ENCODE peak calls at places on chromosomes 2 and 18, in ten cellular contexts. A is fibroblast of the conjunctiva; P is pancreas; G is keratinocyte; K is H4; M is stimulated activated CD4-positive, alpha-beta T cell treated with anti-CD3 and anti-CD28 coated beads, Interleukin-1b, Interleukin-23, amount 100 ng/mL, for 1 hour; W is T follicular helper cell; X is GM12865; B is activated CD8-positive, alpha-beta T cell treated with anti-CD3 and anti-CD28 coated beads, Interleukin-2, amount 10 ng/mL, durations not matched to agents 7 days and 5 days; I is aorta. S is an unnamed sample.

GRCh38 chr18:2451556-2451955 is 119.7 kb downstream of the METTL4 start:
- DNase-seq in P (no peak), A (no peak), G (no peak), X (no peak), B (no peak), M (no peak), K (no peak), I (no peak), W (no peak), S (peak)

GRCh38 chr2:204881519-204882111 is 336.3 kb downstream of the PARD3B start:
- DNase-seq in K (no peak), A (no peak), X (no peak), G (no peak), M (no peak), P (no peak), B (peak), I (no peak), W (no peak), S (no peak)

GRCh38 chr2:241701155-241701404 is 759 bp upstream of the ING5 start:
- DNase-seq in X (no peak), G (no peak), P (no peak), K (peak), I (no peak), A (peak), W (no peak), B (no peak), M (no peak), S (peak)

GRCh38 chr2:1680222-1681016 is 63.9 kb downstream of the PXDN start:
- DNase-seq in A (no peak), I (no peak), M (no peak), B (no peak), G (no peak), P (no peak), K (no peak), X (no peak), W (no peak), S (no peak)

GRCh38 chr2:207241198-207241597 is 75.5 kb upstream of the KLF7 start:
- DNase-seq in A (no peak), M (no peak), X (peak), P (no peak), K (no peak), I (no peak), B (peak), G (no peak), W (no peak), S (peak)

GRCh38 chr2:11508279-11508678 is 25.6 kb upstream of the GREB1 start:
- DNase-seq in M (no peak), B (no peak), W (no peak), I (no peak), K (peak), G (no peak), X (no peak), P (no peak), A (no peak), S (no peak)

GRCh38 chr2:171293661-171294060 is 133.0 kb upstream of the TLK1 start:
- DNase-seq in M (no peak), G (peak), K (no peak), A (no peak), W (no peak), P (no peak), I (no peak), B (no peak), X (no peak), S (no peak)

GRCh38 chr2:12032975-12033374 is 286.5 kb downstream of the LPIN1 start:
- DNase-seq in M (no peak), W (no peak), K (no peak), A (no peak), G (no peak), B (no peak), X (no peak), P (no peak), I (no peak), S (peak)

GRCh38 chr2:121821476-121822158 is 66.2 kb downstream of the TSN start:
- DNase-seq in X (no peak), W (no peak), G (no peak), M (no peak), I (no peak), P (no peak), B (no peak), K (no peak), A (no peak), S (no peak)

GRCh38 chr2:11710210-11710609 is 36.2 kb upstream of the LPIN1 start:
- DNase-seq in G (no peak), I (no peak), P (peak), M (no peak), X (no peak), B (no peak), K (peak), W (no peak), A (no peak), S (peak)